ENCODE peak calls at places on chromosome 3, in four cellular contexts. V is bronchial epithelial cell, I is heart right ventricle, D is fibroblast of pulmonary artery. K is an unnamed sample.

GRCh38 chr3:45104715-45105711 is 41.2 kb downstream of the CDCP1 start:
- DNase-seq in I (no peak), V (no peak), D (peak; percentile 55), K (peak; percentile 52)

GRCh38 chr3:42101048-42101447 is 9.9 kb downstream of the TRAK1 start:
- DNase-seq in I (peak; percentile 43), D (peak; percentile 86), V (peak; percentile 78), K (no peak)

GRCh38 chr3:12186046-12186445 is 27.3 kb upstream of the TIMP4 start:
- DNase-seq in D (no peak), V (no peak), I (no peak), K (no peak)

GRCh38 chr3:27368831-27369607 is at the start of gene NEK10:
- DNase-seq in I (peak; percentile 89), D (peak; percentile 93), V (peak; percentile 87), K (peak; percentile 56)

GRCh38 chr3:46946856-46947544 is 29.5 kb downstream of the CCDC12 start:
- DNase-seq in V (peak; percentile 47), D (peak; percentile 34), I (peak; percentile 40), K (no peak)

GRCh38 chr3:108182339-108182738 is 39.9 kb downstream of the IFT57 start:
- DNase-seq in I (no peak), V (no peak), D (peak; percentile 10), K (no peak)

GRCh38 chr3:146539315-146539714 is 5.1 kb downstream of the PLSCR1 start:
- DNase-seq in D (peak; percentile 47), I (no peak), V (no peak), K (no peak)

GRCh38 chr3:88221726-88222125 is 72.0 kb downstream of the C3orf38 start:
- DNase-seq in D (no peak), V (no peak), I (no peak), K (no peak)

GRCh38 chr3:39251576-39251975 is 28.3 kb downstream of the CX3CR1 start:
- DNase-seq in D (no peak), I (no peak), V (no peak), K (no peak)

GRCh38 chr3:13346481-13347389 is 73.4 kb downstream of the NUP210 start:
- DNase-seq in D (no peak), V (peak; percentile 14), I (no peak), K (no peak)

GRCh38 chr3:42033741-42034140 is 57.4 kb upstream of the TRAK1 start:
- DNase-seq in V (no peak), I (no peak), D (no peak), K (no peak)

GRCh38 chr3:171566803-171567422 is 106.7 kb upstream of the TNIK start:
- DNase-seq in V (peak; percentile 55), I (no peak), D (peak; percentile 66), K (no peak)

GRCh38 chr3:114092151-114093000 is 35.8 kb downstream of the QTRT2 start:
- DNase-seq in I (no peak), D (peak; percentile 44), V (peak; percentile 10), K (no peak)

GRCh38 chr3:126527455-126528211 is 3.7 kb downstream of the CHST13 start:
- DNase-seq in I (no peak), D (no peak), V (no peak), K (no peak)

GRCh38 chr3:38606561-38606960 is 42.9 kb downstream of the SCN5A start:
- DNase-seq in I (no peak), V (no peak), D (no peak), K (no peak)

GRCh38 chr3:183375787-183376186 is 52.6 kb downstream of the MCF2L2 start:
- DNase-seq in I (no peak), D (no peak), V (no peak), K (no peak)

GRCh38 chr3:168249539-168250414 is 154.1 kb upstream of the GOLIM4 start:
- DNase-seq in I (peak; percentile 69), V (peak; percentile 50), D (peak; percentile 69), K (peak; percentile 46)

GRCh38 chr3:141828487-141829284 is 47.8 kb upstream of the ATP1B3 start:
- DNase-seq in D (peak; percentile 55), I (peak; percentile 31), V (peak; percentile 88), K (peak; percentile 60)

GRCh38 chr3:64080839-64081630 is 57.7 kb upstream of the PSMD6 start:
- DNase-seq in D (no peak), I (no peak), V (no peak), K (no peak)

GRCh38 chr3:21839592-21839991 is 88.6 kb upstream of the ZNF385D start:
- DNase-seq in I (no peak), V (peak; percentile 1), D (peak; percentile 81), K (no peak)
- TF ChIP-seq CTCF in I (peak; percentile 50), V (peak; percentile 9), D (peak; percentile 20), K (peak; percentile 40)

DNA sequence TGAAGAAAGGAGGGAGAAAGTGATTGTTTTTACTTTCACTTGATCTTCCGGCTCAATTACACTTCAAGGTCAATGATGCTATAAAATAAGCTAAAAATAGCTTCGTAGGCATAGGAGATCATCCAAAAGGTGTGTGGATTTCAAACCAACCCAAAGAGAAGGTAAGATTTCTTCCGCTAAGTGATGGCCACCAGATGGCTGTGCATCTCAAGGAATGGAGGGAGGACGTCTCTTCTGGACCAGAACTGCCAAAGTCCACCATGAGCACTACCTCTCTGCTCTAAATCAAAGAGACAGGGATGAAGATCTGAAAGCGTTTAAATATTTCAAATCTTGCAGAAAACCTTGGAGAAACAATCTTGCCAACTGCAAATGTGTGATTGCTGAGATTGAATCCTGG is 199.1 kb upstream of the ZPLD1 start:
- DNase-seq in V (peak; percentile 43), I (no peak), D (peak; percentile 16), K (no peak)
- TF ChIP-seq CTCF in V (peak; percentile 59), I (no peak), D (peak; percentile 26), K (peak; percentile 74)

GRCh38 chr3:73768594-73769308 is 144.0 kb upstream of the PDZRN3 start:
- DNase-seq in I (no peak), V (no peak), D (no peak), K (no peak)
- TF ChIP-seq CTCF in I (no peak), V (no peak), D (no peak), K (peak; percentile 42)

GRCh38 chr3:111249421-111249820 is 177.8 kb downstream of the NECTIN3 start:
- DNase-seq in D (no peak), V (peak; percentile 59), I (no peak), K (no peak)

GRCh38 chr3:111253733-111254132 is 182.1 kb downstream of the NECTIN3 start:
- DNase-seq in D (no peak), V (no peak), I (no peak), K (no peak)

GRCh38 chr3:111246967-111247760 is 175.5 kb downstream of the NECTIN3 start:
- DNase-seq in D (peak; percentile 65), I (no peak), V (peak; percentile 98), K (peak; percentile 65)

GRCh38 chr3:111248406-111248805 is 176.8 kb downstream of the NECTIN3 start:
- DNase-seq in V (peak; percentile 72), D (no peak), I (no peak), K (no peak)

DNA sequence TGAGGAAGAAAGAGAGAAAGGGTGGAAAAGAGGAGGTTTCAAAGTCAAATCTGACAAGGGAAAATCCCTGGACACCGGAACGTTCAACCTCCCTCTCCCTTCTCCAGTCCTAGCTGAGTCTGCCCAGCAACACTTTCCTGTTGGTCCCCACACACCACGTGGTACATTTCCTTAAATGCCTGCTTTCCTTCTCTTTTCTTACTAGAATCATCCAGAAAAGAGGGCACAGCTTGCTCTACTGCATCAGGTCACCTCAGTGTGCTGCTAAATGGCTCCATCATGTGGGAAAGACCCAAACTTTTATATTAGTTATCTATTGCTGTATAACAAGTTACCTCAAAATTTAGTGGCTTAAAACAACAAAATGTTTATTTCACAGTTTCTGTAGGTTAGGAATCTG is 181.2 kb downstream of the NECTIN3 start:
- DNase-seq in I (no peak), D (peak; percentile 54), V (peak; percentile 74), K (peak; percentile 50)
- TF ChIP-seq CTCF in I (no peak), D (no peak), V (no peak), K (no peak)

GRCh38 chr3:187745201-187746058 is at the start of gene BCL6:
- DNase-seq in I (peak; percentile 89), V (peak; percentile 94), D (peak; percentile 99), K (peak; percentile 98)
- TF ChIP-seq CTCF in I (no peak), V (no peak), D (no peak), K (peak; percentile 21)

DNA sequence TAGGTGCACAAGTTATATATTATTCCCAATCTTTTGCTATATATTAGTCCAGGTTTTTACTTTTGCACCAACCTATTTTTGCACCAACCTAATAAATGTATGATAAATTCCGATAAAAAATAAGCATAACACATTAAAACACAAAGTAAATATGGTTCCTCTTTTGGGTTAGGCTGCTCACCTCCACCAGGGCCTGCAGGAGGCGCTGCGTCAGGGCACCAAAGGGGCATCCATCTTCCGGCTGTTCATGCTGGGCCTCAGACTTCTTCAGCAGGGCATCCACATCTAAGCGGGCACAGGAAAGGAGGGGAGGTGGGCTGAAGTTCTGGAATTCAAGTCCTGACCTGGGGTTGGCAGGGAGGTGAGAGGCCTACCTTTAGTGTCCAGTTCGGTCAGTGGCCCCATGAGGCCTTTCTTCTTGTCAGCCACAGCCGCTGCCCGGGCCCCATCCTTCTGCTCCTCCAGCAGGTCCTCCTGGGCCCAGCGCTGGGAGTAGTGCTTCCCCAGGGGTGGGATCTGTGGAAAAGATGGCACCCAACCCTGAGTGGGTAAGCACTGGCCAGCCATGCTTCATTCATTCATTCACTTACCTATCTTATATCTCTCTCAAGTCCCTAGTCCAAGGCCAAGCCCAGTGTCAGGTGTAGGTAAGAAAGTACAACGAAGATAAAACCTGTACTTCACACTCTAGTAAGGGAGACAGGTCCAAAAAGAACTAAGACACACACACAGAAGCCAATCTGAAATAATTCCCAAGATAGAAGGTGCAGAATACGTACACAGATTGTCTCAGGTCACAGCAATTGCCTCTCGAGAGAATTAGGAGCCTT is 5.2 kb downstream of the TADA3 start:
- DNase-seq in V (no peak), D (no peak), I (no peak), K (no peak)
- TF ChIP-seq CTCF in V (peak; percentile 53), D (peak; percentile 52), I (no peak), K (peak; percentile 55)